ENCODE peak calls at places on chromosomes 12 and 14, in nine cellular contexts. W, Y, I, T, C, Z, A, N and X are unnamed samples.
A peak's percentile ranks its signal among the peaks of the same experiment; 100 is the strongest.

GRCh38 chr12:113200016-113200797 is 14.7 kb downstream of the RITA1 start:
- DNase-seq in W (no peak), Y (no peak), I (no peak), T (no peak), C (no peak), Z (no peak), A (no peak), N (no peak), X (no peak)

GRCh38 chr12:113788020-113788856 is 177.9 kb downstream of the RBM19 start:
- DNase-seq in W (no peak), Y (peak; percentile 29), I (no peak), T (no peak), C (no peak), Z (no peak), A (no peak), N (peak; percentile 48), X (peak; percentile 96)

GRCh38 chr12:120235369-120236123 is 30.0 kb downstream of the PXN start:
- DNase-seq in W (no peak), Y (no peak), I (no peak), T (no peak), C (no peak), Z (no peak), A (no peak), N (peak; percentile 50), X (no peak)

GRCh38 chr12:46373303-46374182 is 970 bp upstream of the SLC38A2 start:
- DNase-seq in W (peak; percentile 83), Y (peak; percentile 58), I (peak; percentile 22), T (peak; percentile 62), C (peak; percentile 50), Z (peak; percentile 19), A (no peak), N (peak; percentile 80), X (peak; percentile 42)

GRCh38 chr14:103195828-103196615 is 72.8 kb downstream of the TNFAIP2 start:
- DNase-seq in W (no peak), Y (no peak), I (no peak), T (no peak), C (peak; percentile 28), Z (no peak), A (no peak), N (no peak), X (no peak)

GRCh38 chr12:104319028-104319427 is 15.5 kb downstream of the EID3 start:
- DNase-seq in W (no peak), Y (no peak), I (no peak), T (no peak), C (no peak), Z (no peak), A (no peak), N (no peak), X (no peak)

GRCh38 chr12:15984097-15984800 is 73.1 kb downstream of the DERA start:
- DNase-seq in W (no peak), Y (no peak), I (no peak), T (no peak), C (no peak), Z (no peak), A (no peak), N (peak; percentile 20), X (peak; percentile 26)

GRCh38 chr12:21073822-21074460 is 57.1 kb upstream of the SLCO1B1 start:
- DNase-seq in W (no peak), Y (peak; percentile 61), I (no peak), T (no peak), C (no peak), Z (no peak), A (no peak), N (peak; percentile 46), X (peak; percentile 32)

GRCh38 chr14:74133833-74134481 is 49.2 kb downstream of the LIN52 start:
- DNase-seq in W (no peak), Y (no peak), I (no peak), T (no peak), C (no peak), Z (no peak), A (no peak), N (no peak), X (no peak)

GRCh38 chr14:95891742-95892141 is 15.1 kb downstream of the TUNAR start:
- DNase-seq in W (no peak), Y (peak; percentile 9), I (no peak), T (no peak), C (no peak), Z (no peak), A (no peak), N (peak; percentile 92), X (peak; percentile 70)

GRCh38 chr14:94164685-94165431 is 9.3 kb upstream of the PPP4R4 start:
- DNase-seq in W (no peak), Y (no peak), I (no peak), T (peak; percentile 54), C (no peak), Z (no peak), A (no peak), N (no peak), X (no peak)

GRCh38 chr12:20212036-20212435 is 156.3 kb upstream of the PDE3A start:
- DNase-seq in W (no peak), Y (no peak), I (no peak), T (no peak), C (no peak), Z (no peak), A (no peak), N (peak; percentile 15), X (no peak)

GRCh38 chr14:34053666-34054065 is 102.8 kb upstream of the EGLN3 start:
- DNase-seq in W (no peak), Y (no peak), I (no peak), T (no peak), C (no peak), Z (no peak), A (no peak), N (peak; percentile 36), X (no peak)

GRCh38 chr14:33972522-33973162 is 21.8 kb upstream of the EGLN3 start:
- DNase-seq in W (no peak), Y (no peak), I (no peak), T (no peak), C (no peak), Z (no peak), A (no peak), N (no peak), X (no peak)

GRCh38 chr12:27185234-27186045 is 58.6 kb upstream of the STK38L start:
- DNase-seq in W (no peak), Y (no peak), I (no peak), T (no peak), C (no peak), Z (no peak), A (no peak), N (peak; percentile 86), X (peak; percentile 76)

GRCh38 chr12:121804417-121805111 is 755 bp downstream of the SETD1B start:
- DNase-seq in W (no peak), Y (no peak), I (peak; percentile 52), T (no peak), C (no peak), Z (no peak), A (no peak), N (peak; percentile 62), X (peak; percentile 22)

GRCh38 chr14:89956294-89957009 is 725 bp downstream of the TDP1 start:
- DNase-seq in W (peak; percentile 94), Y (peak; percentile 60), I (peak; percentile 91), T (peak; percentile 51), C (peak; percentile 54), Z (peak; percentile 54), A (peak; percentile 56), N (peak; percentile 96), X (peak; percentile 87)

GRCh38 chr14:53751650-53752049 is 205.0 kb downstream of the BMP4 start:
- DNase-seq in W (no peak), Y (no peak), I (no peak), T (no peak), C (no peak), Z (no peak), A (no peak), N (no peak), X (no peak)

GRCh38 chr14:89237923-89238529 is 179.0 kb downstream of the FOXN3 start:
- DNase-seq in W (no peak), Y (no peak), I (no peak), T (no peak), C (no peak), Z (no peak), A (no peak), N (peak; percentile 48), X (peak; percentile 52)

GRCh38 chr14:25041898-25042297 is 8.0 kb downstream of the STXBP6 start:
- DNase-seq in W (no peak), Y (no peak), I (no peak), T (peak; percentile 48), C (no peak), Z (no peak), A (no peak), N (no peak), X (no peak)

GRCh38 chr14:100674897-100675618 is 51.6 kb upstream of the DLK1 start:
- DNase-seq in W (no peak), Y (no peak), I (no peak), T (peak; percentile 85), C (no peak), Z (no peak), A (no peak), N (no peak), X (no peak)

GRCh38 chr14:90645842-90646443 is 170.3 kb downstream of the TTC7B start:
- DNase-seq in W (no peak), Y (peak; percentile 55), I (no peak), T (no peak), C (peak; percentile 85), Z (no peak), A (no peak), N (no peak), X (peak; percentile 84)

GRCh38 chr12:13851828-13852227 is 129.6 kb downstream of the GRIN2B start:
- DNase-seq in W (no peak), Y (no peak), I (no peak), T (peak; percentile 5), C (no peak), Z (no peak), A (no peak), N (no peak), X (no peak)

GRCh38 chr14:55427439-55427838 is 13.0 kb downstream of the TBPL2 start:
- DNase-seq in W (no peak), Y (peak; percentile 80), I (no peak), T (no peak), C (peak; percentile 43), Z (no peak), A (no peak), N (peak; percentile 13), X (peak; percentile 100)

GRCh38 chr12:10304161-10304574 is 3.5 kb upstream of the KLRD1 start:
- DNase-seq in W (no peak), Y (no peak), I (no peak), T (no peak), C (no peak), Z (no peak), A (peak; percentile 63), N (peak; percentile 87), X (peak; percentile 84)

GRCh38 chr12:5577239-5577638 is 145.3 kb downstream of the NTF3 start:
- DNase-seq in W (no peak), Y (no peak), I (no peak), T (no peak), C (no peak), Z (no peak), A (no peak), N (no peak), X (no peak)

GRCh38 chr14:90726656-90727055 is 89.6 kb downstream of the TTC7B start:
- DNase-seq in W (peak; percentile 81), Y (peak; percentile 41), I (no peak), T (no peak), C (peak; percentile 53), Z (no peak), A (no peak), N (peak; percentile 65), X (peak; percentile 73)

GRCh38 chr14:60485057-60485599 is 735 bp downstream of the C14orf39 start:
- DNase-seq in W (no peak), Y (no peak), I (no peak), T (peak; percentile 62), C (no peak), Z (no peak), A (no peak), N (no peak), X (no peak)

GRCh38 chr12:46558696-46559095 is 186.1 kb upstream of the SLC38A2 start:
- DNase-seq in W (no peak), Y (no peak), I (no peak), T (no peak), C (no peak), Z (no peak), A (no peak), N (peak; percentile 17), X (no peak)

GRCh38 chr12:112179936-112180335 is 54.6 kb downstream of the TRAFD1 start:
- DNase-seq in W (peak; percentile 70), Y (peak; percentile 25), I (no peak), T (no peak), C (no peak), Z (no peak), A (no peak), N (no peak), X (peak; percentile 15)

GRCh38 chr14:94562019-94562418 is 777 bp downstream of the SERPINA4 start:
- DNase-seq in W (no peak), Y (no peak), I (no peak), T (no peak), C (no peak), Z (no peak), A (no peak), N (no peak), X (no peak)